ENCODE peak calls at places on chromosomes 1 and 21, in eight cellular contexts. E is pancreas; C is CD8-positive, alpha-beta T cell; O is heart right ventricle; Q is kidney epithelial cell; M is cardiac fibroblast; K is PC-9; I is GM12865. H is an unnamed sample.

GRCh38 chr1:58249729-58250586 is 296.6 kb downstream of the OMA1 start:
- DNase-seq in E (no peak), C (no peak), O (peak), Q (no peak), M (peak), K (no peak), I (peak), H (no peak)

GRCh38 chr1:188599313-188599712 is 1770.6 kb downstream of the PLA2G4A start:
- DNase-seq in E (no peak), C (no peak), O (no peak), Q (no peak), M (no peak), K (no peak), I (no peak), H (no peak)

GRCh38 chr1:248858891-248859889 is at the start of gene ZNF692:
- DNase-seq in E (peak), C (peak), O (peak), Q (peak), M (peak), K (peak), I (peak), H (peak)

GRCh38 chr21:16891821-16892220 is 621.0 kb upstream of the CXADR start:
- DNase-seq in E (no peak), C (no peak), O (no peak), Q (no peak), M (peak), K (no peak), I (no peak), H (no peak)

GRCh38 chr1:236181059-236181458 is 38.7 kb downstream of the GPR137B start:
- DNase-seq in E (no peak), C (no peak), O (no peak), Q (no peak), M (no peak), K (peak), I (no peak), H (no peak)

GRCh38 chr1:155124503-155125463 is 2.9 kb upstream of the EFNA1 start:
- DNase-seq in E (no peak), C (no peak), O (no peak), Q (no peak), M (peak), K (peak), I (no peak), H (no peak)

GRCh38 chr1:224707849-224708725 is 92.0 kb downstream of the CNIH3 start:
- DNase-seq in E (no peak), C (no peak), O (no peak), Q (no peak), M (peak), K (no peak), I (peak), H (no peak)

GRCh38 chr1:94579876-94580294 is 38.3 kb upstream of the F3 start:
- DNase-seq in E (no peak), C (no peak), O (no peak), Q (peak), M (peak), K (peak), I (no peak), H (no peak)

GRCh38 chr1:171213559-171214454 is 28.7 kb downstream of the FMO2 start:
- DNase-seq in E (no peak), C (no peak), O (no peak), Q (no peak), M (no peak), K (no peak), I (no peak), H (no peak)

DNA sequence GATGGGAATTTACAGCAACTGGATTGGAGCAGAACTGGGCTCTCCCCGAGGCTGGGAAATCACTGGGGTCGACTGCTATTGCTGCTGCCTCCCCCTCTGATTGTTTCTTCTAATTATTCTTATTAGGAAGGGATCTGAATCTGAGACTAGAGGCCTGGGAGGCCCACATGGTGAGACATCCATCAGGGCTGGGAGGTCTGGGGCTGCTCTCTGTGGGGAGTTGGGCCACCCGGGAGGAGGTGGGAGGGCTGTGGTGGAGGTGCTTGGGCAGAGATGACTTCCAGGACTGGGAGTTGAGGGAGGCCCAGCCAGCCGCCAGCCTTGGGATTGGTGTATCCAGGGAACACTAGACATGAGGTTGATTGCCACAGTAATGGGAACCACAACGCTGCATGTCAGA is 247.9 kb downstream of the GRIK3 start:
- DNase-seq in E (no peak), C (no peak), O (no peak), Q (no peak), M (no peak), K (no peak), I (no peak), H (no peak)
- TF ChIP-seq CTCF in E (no peak), C (no peak), O (no peak), Q (no peak), M (no peak), K (no peak), I (no peak), H (no peak)

DNA sequence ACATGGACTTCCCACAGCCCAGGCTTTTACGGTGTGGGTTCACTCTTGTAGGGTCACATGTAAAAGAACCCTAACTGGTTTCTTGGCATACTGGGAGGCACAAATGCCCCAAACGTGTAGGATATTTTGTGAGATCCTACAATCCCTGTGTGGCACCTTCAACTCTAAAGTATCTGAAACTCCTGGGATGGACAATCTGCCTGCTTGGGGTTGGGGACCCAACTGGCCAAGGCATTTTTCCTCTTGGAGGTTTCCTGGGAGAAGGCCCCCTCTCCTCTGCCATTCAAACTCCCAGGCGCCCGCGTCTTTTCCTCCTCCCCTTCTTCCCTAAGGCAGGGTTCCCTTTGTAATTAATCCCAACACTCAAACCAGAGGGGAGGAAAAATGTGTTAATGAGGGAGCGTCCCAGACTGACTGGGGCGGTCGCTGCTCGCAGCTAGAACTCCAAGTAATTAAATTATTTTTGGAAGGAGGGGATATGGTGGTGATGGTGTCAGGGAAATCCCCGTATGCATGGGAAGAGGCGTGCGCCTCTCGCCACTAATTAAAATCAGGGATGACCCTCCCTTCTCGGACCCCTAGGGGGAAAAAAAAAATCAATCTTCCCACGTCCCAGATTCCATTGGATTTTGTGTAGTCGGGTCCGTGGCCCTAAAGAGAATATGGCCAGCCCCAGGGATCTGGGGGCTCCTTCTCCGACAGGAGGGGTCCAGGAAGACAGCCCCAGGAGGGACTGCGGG is 650 bp upstream of the VANGL2 start:
- DNase-seq in E (no peak), C (no peak), O (no peak), Q (no peak), M (no peak), K (no peak), I (no peak), H (no peak)
- TF ChIP-seq CTCF in E (no peak), C (no peak), O (peak), Q (no peak), M (no peak), K (no peak), I (no peak), H (no peak)

DNA sequence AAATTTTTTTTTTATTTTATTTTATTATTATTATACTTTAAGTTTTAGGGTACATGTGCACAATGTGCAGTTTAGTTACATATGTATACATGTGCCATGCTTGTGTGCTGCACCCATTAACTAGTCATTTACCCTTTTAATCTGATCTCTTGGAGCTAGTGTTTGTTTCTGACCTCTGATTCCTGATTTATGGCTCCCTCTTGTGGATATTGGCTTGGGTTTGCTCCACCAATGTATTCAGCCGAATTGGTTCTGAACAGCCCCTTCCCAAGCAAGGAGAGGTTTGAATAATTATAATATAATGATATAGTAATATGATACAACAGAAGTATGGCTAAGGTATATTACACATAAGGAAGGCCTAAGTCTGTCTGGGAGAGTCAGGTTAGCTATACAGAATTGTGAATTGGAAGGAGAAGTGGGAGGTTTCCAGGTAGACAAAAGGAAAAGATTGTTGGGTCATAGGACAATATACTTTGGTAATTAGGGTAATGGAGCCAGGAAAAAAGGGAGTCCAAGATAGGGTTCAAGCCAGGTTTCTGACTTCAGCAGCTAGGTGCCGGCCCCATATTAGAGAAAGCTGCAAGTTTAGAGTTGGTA is 53.1 kb upstream of the HMCN1 start:
- DNase-seq in E (no peak), C (no peak), O (peak), Q (peak), M (peak), K (no peak), I (peak), H (no peak)
- TF ChIP-seq CTCF in E (peak), C (peak), O (peak), Q (peak), M (peak), K (peak), I (peak), H (no peak)

GRCh38 chr1:110060034-110060661 is 10.3 kb downstream of the ALX3 start:
- DNase-seq in E (no peak), C (peak), O (no peak), Q (no peak), M (no peak), K (no peak), I (peak), H (no peak)
- TF ChIP-seq CTCF in E (peak), C (peak), O (peak), Q (peak), M (peak), K (peak), I (peak), H (no peak)

GRCh38 chr1:101652476-101652875 is 344.2 kb downstream of the OLFM3 start:
- DNase-seq in E (no peak), C (no peak), O (no peak), Q (no peak), M (no peak), K (no peak), I (no peak), H (no peak)

GRCh38 chr1:101653482-101653946 is 343.2 kb downstream of the OLFM3 start:
- DNase-seq in E (no peak), C (no peak), O (no peak), Q (no peak), M (peak), K (no peak), I (peak), H (no peak)
- TF ChIP-seq CTCF in E (no peak), C (no peak), O (no peak), Q (peak), M (peak), K (peak), I (peak), H (no peak)

GRCh38 chr1:5597991-5598823 is 394.0 kb downstream of the NPHP4 start:
- DNase-seq in E (peak), C (no peak), O (no peak), Q (no peak), M (no peak), K (peak), I (no peak), H (no peak)
- TF ChIP-seq CTCF in E (no peak), C (no peak), O (no peak), Q (no peak), M (no peak), K (peak), I (peak), H (no peak)

GRCh38 chr1:26177182-26177684 is at the start of gene CNKSR1:
- DNase-seq in E (peak), C (no peak), O (no peak), Q (no peak), M (no peak), K (peak), I (no peak), H (no peak)
- TF ChIP-seq CTCF in E (no peak), C (no peak), O (no peak), Q (peak), M (no peak), K (peak), I (no peak), H (no peak)